ENCODE peak calls at places on chromosomes 11 and 22, in four cellular contexts. One of them, this sample, is unnamed.

GRCh38 chr11:12246169-12246568 is 131.2 kb upstream of the PARVA start:
- DNase-seq in iPS-NIHi11: no peak
- DNase-seq in CD4-positive, alpha-beta T cell: no peak
- DNase-seq in AG09309: no peak
- DNase-seq in this sample: no peak

GRCh38 chr22:22720201-22720723 is 75.8 kb downstream of the GGTLC2 start:
- DNase-seq in iPS-NIHi11: peak
- DNase-seq in CD4-positive, alpha-beta T cell: peak
- DNase-seq in AG09309: no peak
- DNase-seq in this sample: peak

GRCh38 chr22:43260818-43261217 is 73.9 kb upstream of the TTLL12 start:
- DNase-seq in iPS-NIHi11: no peak
- DNase-seq in CD4-positive, alpha-beta T cell: no peak
- DNase-seq in AG09309: no peak
- DNase-seq in this sample: no peak

GRCh38 chr11:36300651-36301050 is 4.6 kb downstream of the PRR5L start:
- DNase-seq in iPS-NIHi11: no peak
- DNase-seq in CD4-positive, alpha-beta T cell: no peak
- DNase-seq in AG09309: no peak
- DNase-seq in this sample: no peak

GRCh38 chr22:19527861-19528417 is 3.7 kb upstream of the CLDN5 start:
- DNase-seq in iPS-NIHi11: no peak
- DNase-seq in CD4-positive, alpha-beta T cell: no peak
- DNase-seq in AG09309: peak
- DNase-seq in this sample: peak

GRCh38 chr11:70038034-70038834 is 39.9 kb upstream of the ANO1 start:
- DNase-seq in iPS-NIHi11: no peak
- DNase-seq in CD4-positive, alpha-beta T cell: no peak
- DNase-seq in AG09309: no peak
- DNase-seq in this sample: no peak

GRCh38 chr11:132646890-132647289 is 885.4 kb downstream of the OPCML start:
- DNase-seq in iPS-NIHi11: no peak
- DNase-seq in CD4-positive, alpha-beta T cell: no peak
- DNase-seq in AG09309: no peak
- DNase-seq in this sample: no peak

GRCh38 chr11:26849009-26849408 is 127.1 kb upstream of the SLC5A12 start:
- DNase-seq in iPS-NIHi11: no peak
- DNase-seq in CD4-positive, alpha-beta T cell: no peak
- DNase-seq in AG09309: no peak
- DNase-seq in this sample: no peak

GRCh38 chr22:46061431-46062231 is 84.7 kb upstream of the WNT7B start:
- DNase-seq in iPS-NIHi11: peak
- DNase-seq in CD4-positive, alpha-beta T cell: no peak
- DNase-seq in AG09309: no peak
- DNase-seq in this sample: no peak

GRCh38 chr22:40560551-40560950 is 76.0 kb downstream of the MRTFA start:
- DNase-seq in iPS-NIHi11: no peak
- DNase-seq in CD4-positive, alpha-beta T cell: no peak
- DNase-seq in AG09309: no peak
- DNase-seq in this sample: peak

GRCh38 chr11:3675971-3676370 is 4.8 kb upstream of the CHRNA10 start:
- DNase-seq in iPS-NIHi11: no peak
- DNase-seq in CD4-positive, alpha-beta T cell: no peak
- DNase-seq in AG09309: no peak
- DNase-seq in this sample: no peak

GRCh38 chr11:76218449-76219206 is 12.3 kb upstream of the WNT11 start:
- DNase-seq in iPS-NIHi11: no peak
- DNase-seq in CD4-positive, alpha-beta T cell: no peak
- DNase-seq in AG09309: no peak
- DNase-seq in this sample: no peak

GRCh38 chr11:71426413-71426812 is 21.8 kb downstream of the DHCR7 start:
- DNase-seq in iPS-NIHi11: no peak
- DNase-seq in CD4-positive, alpha-beta T cell: no peak
- DNase-seq in AG09309: no peak
- DNase-seq in this sample: no peak

GRCh38 chr11:126163074-126163700 is 48.3 kb downstream of the RPUSD4 start:
- DNase-seq in iPS-NIHi11: no peak
- DNase-seq in CD4-positive, alpha-beta T cell: no peak
- DNase-seq in AG09309: peak
- DNase-seq in this sample: peak

GRCh38 chr11:67270256-67271211 is 4.3 kb downstream of the GRK2 start:
- DNase-seq in iPS-NIHi11: peak
- DNase-seq in CD4-positive, alpha-beta T cell: no peak
- DNase-seq in AG09309: no peak
- DNase-seq in this sample: no peak

GRCh38 chr22:36870250-36870649 is 9.4 kb downstream of the NCF4 start:
- DNase-seq in iPS-NIHi11: no peak
- DNase-seq in CD4-positive, alpha-beta T cell: no peak
- DNase-seq in AG09309: no peak
- DNase-seq in this sample: no peak

GRCh38 chr11:134583397-134583990 is 171.5 kb upstream of the B3GAT1 start:
- DNase-seq in iPS-NIHi11: no peak
- DNase-seq in CD4-positive, alpha-beta T cell: no peak
- DNase-seq in AG09309: no peak
- DNase-seq in this sample: no peak

GRCh38 chr11:117095301-117096139 is 2.7 kb downstream of the SIK3 start:
- DNase-seq in iPS-NIHi11: no peak
- DNase-seq in CD4-positive, alpha-beta T cell: no peak
- DNase-seq in AG09309: no peak
- DNase-seq in this sample: peak

GRCh38 chr11:112012877-112013276 is 12.3 kb upstream of the DLAT start:
- DNase-seq in iPS-NIHi11: no peak
- DNase-seq in CD4-positive, alpha-beta T cell: no peak
- DNase-seq in AG09309: no peak
- DNase-seq in this sample: peak

GRCh38 chr11:124174001-124174400 is 9.1 kb upstream of the OR10D3 start:
- DNase-seq in iPS-NIHi11: peak
- DNase-seq in CD4-positive, alpha-beta T cell: no peak
- DNase-seq in AG09309: no peak
- DNase-seq in this sample: peak

GRCh38 chr11:26442131-26442530 is 110.2 kb downstream of the ANO3 start:
- DNase-seq in iPS-NIHi11: no peak
- DNase-seq in CD4-positive, alpha-beta T cell: no peak
- DNase-seq in AG09309: peak
- DNase-seq in this sample: no peak

GRCh38 chr22:42283288-42284229 is 13.1 kb upstream of the TCF20 start:
- DNase-seq in iPS-NIHi11: peak
- DNase-seq in CD4-positive, alpha-beta T cell: peak
- DNase-seq in AG09309: no peak
- DNase-seq in this sample: no peak

GRCh38 chr22:25702046-25702445 is 39.9 kb upstream of the MYO18B start:
- DNase-seq in iPS-NIHi11: no peak
- DNase-seq in CD4-positive, alpha-beta T cell: no peak
- DNase-seq in AG09309: no peak
- DNase-seq in this sample: peak

GRCh38 chr22:37880668-37881440 is 25.2 kb upstream of the MICALL1 start:
- DNase-seq in iPS-NIHi11: no peak
- DNase-seq in CD4-positive, alpha-beta T cell: no peak
- DNase-seq in AG09309: no peak
- DNase-seq in this sample: peak

GRCh38 chr11:131033151-131033651 is 116.9 kb upstream of the SNX19 start:
- DNase-seq in iPS-NIHi11: peak
- DNase-seq in CD4-positive, alpha-beta T cell: no peak
- DNase-seq in AG09309: peak
- DNase-seq in this sample: peak

GRCh38 chr22:36770116-36770945 is 5.6 kb downstream of the IFT27 start:
- DNase-seq in iPS-NIHi11: peak
- DNase-seq in CD4-positive, alpha-beta T cell: no peak
- DNase-seq in AG09309: no peak
- DNase-seq in this sample: no peak

GRCh38 chr11:94924074-94925031 is 49.0 kb downstream of the CWC15 start:
- DNase-seq in iPS-NIHi11: no peak
- DNase-seq in CD4-positive, alpha-beta T cell: peak
- DNase-seq in AG09309: no peak
- DNase-seq in this sample: no peak

This sample was measured in amniotic epithelial cell.